ENCODE peak calls at places on chromosomes 2 and 18, in five cellular contexts. O is AG10803, I is astrocyte of the spinal cord, S is PC-9, Q is uterus. G is an unnamed sample.

GRCh38 chr2:239879423-239880084 is 145.6 kb downstream of the NDUFA10 start:
- DNase-seq in O (no peak), I (no peak), S (no peak), Q (no peak), G (no peak)

GRCh38 chr2:76445880-76446279 is 735.2 kb upstream of the GCFC2 start:
- DNase-seq in O (no peak), I (no peak), S (no peak), Q (no peak), G (no peak)

GRCh38 chr2:235087812-235088607 is 136.2 kb downstream of the SH3BP4 start:
- DNase-seq in O (no peak), I (no peak), S (no peak), Q (peak; percentile 68), G (no peak)

GRCh38 chr2:231696004-231696367 is 12.3 kb upstream of the PTMA start:
- DNase-seq in O (peak; percentile 96), I (no peak), S (no peak), Q (peak; percentile 70), G (peak; percentile 85)

GRCh38 chr2:136117909-136118818 is at the start of gene CXCR4:
- DNase-seq in O (no peak), I (peak; percentile 29), S (no peak), Q (peak; percentile 32), G (peak; percentile 60)

GRCh38 chr18:63511285-63511684 is 30.9 kb upstream of the SERPINB12 start:
- DNase-seq in O (peak; percentile 57), I (peak; percentile 49), S (peak; percentile 63), Q (no peak), G (peak; percentile 60)

GRCh38 chr18:68417166-68417776 is 297.6 kb downstream of the TMX3 start:
- DNase-seq in O (no peak), I (no peak), S (no peak), Q (no peak), G (no peak)

GRCh38 chr2:171272039-171272438 is 111.3 kb upstream of the TLK1 start:
- DNase-seq in O (peak; percentile 94), I (peak; percentile 91), S (peak; percentile 100), Q (peak; percentile 17), G (peak; percentile 84)

GRCh38 chr18:8657873-8658521 is 47.4 kb upstream of the MTCL1 start:
- DNase-seq in O (peak; percentile 53), I (peak; percentile 43), S (peak; percentile 55), Q (no peak), G (no peak)

GRCh38 chr2:150520887-150521664 is 33.6 kb upstream of the RND3 start:
- DNase-seq in O (peak; percentile 75), I (peak; percentile 70), S (no peak), Q (no peak), G (peak; percentile 50)

GRCh38 chr2:229409751-229410181 is 138.7 kb upstream of the PID1 start:
- DNase-seq in O (no peak), I (no peak), S (no peak), Q (no peak), G (no peak)

GRCh38 chr2:238847841-238848565 is at the start of gene TWIST2:
- DNase-seq in O (peak; percentile 98), I (peak; percentile 91), S (no peak), Q (peak; percentile 90), G (peak; percentile 96)

GRCh38 chr2:134668821-134669220 is 50.0 kb downstream of the TMEM163 start:
- DNase-seq in O (no peak), I (peak; percentile 48), S (no peak), Q (no peak), G (no peak)

GRCh38 chr2:231364961-231365810 is 30.3 kb upstream of the B3GNT7 start:
- DNase-seq in O (peak; percentile 72), I (peak; percentile 79), S (peak; percentile 95), Q (no peak), G (peak; percentile 61)

G was measured in AG20443.